ENCODE peak calls at places on chromosomes 11 and 22, in seven cellular contexts. G, Q, M, P, H, X and I are unnamed samples.

GRCh38 chr11:121688860-121689614 is 236.3 kb upstream of the SORL1-AS1 start:
- DNase-seq in P (no peak), M (no peak), X (peak), Q (no peak), G (no peak), H (no peak), I (no peak)

GRCh38 chr11:72609045-72609444 is 65.2 kb downstream of the PDE2A start:
- DNase-seq in Q (peak), G (no peak), H (peak), P (no peak), M (peak), X (no peak), I (no peak)

GRCh38 chr11:93169950-93170561 is 27.7 kb downstream of the SLC36A4 start:
- DNase-seq in P (no peak), G (no peak), H (peak), Q (peak), X (no peak), M (no peak), I (no peak)

GRCh38 chr11:98679673-98680072 is 341.1 kb upstream of the CNTN5 start:
- DNase-seq in Q (no peak), G (no peak), M (no peak), P (no peak), H (no peak), X (no peak), I (no peak)

GRCh38 chr11:11336664-11337063 is 16.4 kb downstream of the CSNK2A3 start:
- DNase-seq in M (no peak), Q (no peak), G (no peak), P (no peak), H (no peak), X (no peak), I (no peak)

GRCh38 chr22:45036154-45036553 is 26.3 kb upstream of the PHF21B start:
- DNase-seq in X (no peak), H (peak), G (no peak), Q (no peak), M (no peak), P (no peak), I (no peak)

GRCh38 chr11:116837231-116838091 is at the start of gene APOA1:
- DNase-seq in H (peak), P (no peak), G (no peak), X (peak), M (no peak), Q (no peak), I (no peak)

GRCh38 chr11:34356576-34356917 is 1.3 kb downstream of the ABTB2 start:
- DNase-seq in P (no peak), Q (peak), H (peak), M (no peak), G (peak), X (peak), I (no peak)

GRCh38 chr11:70739091-70739490 is 340.8 kb downstream of the CTTN start:
- DNase-seq in Q (no peak), M (no peak), H (no peak), P (no peak), X (no peak), G (no peak), I (no peak)

GRCh38 chr22:42780070-42780540 is 59.4 kb upstream of the A4GALT start:
- DNase-seq in Q (peak), G (peak), M (peak), P (peak), H (peak), X (peak), I (peak)

GRCh38 chr11:15850992-15851615 is 505.2 kb downstream of the SOX6 start:
- DNase-seq in Q (no peak), M (no peak), G (no peak), X (no peak), H (peak), P (no peak), I (no peak)

GRCh38 chr11:44680982-44681597 is 45.7 kb upstream of the TSPAN18 start:
- DNase-seq in Q (no peak), P (peak), M (no peak), X (no peak), G (peak), H (no peak), I (no peak)

GRCh38 chr22:35619336-35620094 is 2.4 kb upstream of the MB start:
- DNase-seq in Q (no peak), H (no peak), G (no peak), M (no peak), X (peak), P (no peak), I (no peak)

GRCh38 chr22:50112151-50113118 is 22.6 kb downstream of the MOV10L1 start:
- DNase-seq in G (peak), X (no peak), Q (no peak), M (peak), H (peak), P (no peak), I (no peak)